ENCODE peak calls at places on chromosomes 2 and 18, in seven cellular contexts. V is amniotic stem cell; U is T follicular helper cell; B is osteocyte; O is HT1080; C is CD4-positive, alpha-beta T cell; J is iPS DF 6.9. R is an unnamed sample.

GRCh38 chr2:126749537-126749936 is 93.6 kb downstream of the GYPC start:
- DNase-seq in V (no peak), U (no peak), B (peak), O (peak), C (no peak), J (no peak), R (no peak)

GRCh38 chr2:124836415-124836814 is 811.3 kb downstream of the CNTNAP5 start:
- DNase-seq in V (no peak), U (no peak), B (no peak), O (peak), C (no peak), J (no peak), R (no peak)

GRCh38 chr18:22594155-22594690 is 176.5 kb upstream of the CTAGE1 start:
- DNase-seq in V (no peak), U (no peak), B (no peak), O (no peak), C (no peak), J (no peak), R (no peak)

GRCh38 chr2:191696001-191696400 is 18.1 kb downstream of the NABP1 start:
- DNase-seq in V (peak), U (no peak), B (no peak), O (peak), C (no peak), J (no peak), R (no peak)

GRCh38 chr2:31688282-31688681 is 107.5 kb upstream of the SRD5A2 start:
- DNase-seq in V (no peak), U (no peak), B (no peak), O (no peak), C (no peak), J (no peak), R (no peak)

GRCh38 chr2:188725981-188726380 is 248.2 kb upstream of the COL3A1 start:
- DNase-seq in V (no peak), U (no peak), B (no peak), O (peak), C (no peak), J (no peak), R (no peak)

GRCh38 chr2:24971300-24971549 is 530 bp downstream of the DNAJC27 start:
- DNase-seq in V (no peak), U (no peak), B (no peak), O (peak), C (no peak), J (no peak), R (no peak)

GRCh38 chr2:96502891-96503636 is 2.1 kb downstream of the NEURL3 start:
- DNase-seq in V (no peak), U (no peak), B (peak), O (no peak), C (no peak), J (no peak), R (no peak)

GRCh38 chr18:398866-399637 is 101.4 kb downstream of the COLEC12 start:
- DNase-seq in V (no peak), U (no peak), B (no peak), O (no peak), C (no peak), J (no peak), R (no peak)

GRCh38 chr2:66665124-66665984 is 230.4 kb downstream of the MEIS1 start:
- DNase-seq in V (no peak), U (no peak), B (no peak), O (peak), C (no peak), J (no peak), R (no peak)

GRCh38 chr18:77554061-77554460 is 304.4 kb downstream of the GALR1 start:
- DNase-seq in V (no peak), U (no peak), B (no peak), O (no peak), C (no peak), J (no peak), R (no peak)

GRCh38 chr18:9771977-9772660 is 64.0 kb downstream of the RAB31 start:
- DNase-seq in V (no peak), U (no peak), B (no peak), O (no peak), C (no peak), J (no peak), R (no peak)

GRCh38 chr18:70374154-70374553 is 85.3 kb downstream of the SOCS6 start:
- DNase-seq in V (no peak), U (no peak), B (no peak), O (no peak), C (no peak), J (no peak), R (no peak)

GRCh38 chr18:71370095-71370494 is 1081.2 kb downstream of the SOCS6 start:
- DNase-seq in V (no peak), U (no peak), B (no peak), O (no peak), C (no peak), J (no peak), R (no peak)

GRCh38 chr2:85390941-85391669 is 19.1 kb downstream of the CAPG start:
- DNase-seq in V (no peak), U (peak), B (no peak), O (peak), C (peak), J (no peak), R (no peak)

GRCh38 chr2:234677758-234678538 is 181.1 kb upstream of the ARL4C start:
- DNase-seq in V (no peak), U (no peak), B (peak), O (peak), C (no peak), J (no peak), R (no peak)

R was measured in iPS DF 19.7.